ENCODE peak calls at places on chromosomes 2 and 18, in ten cellular contexts. L, W, P, E, Q, G, C, O, N and Y are unnamed samples.

GRCh38 chr2:106299696-106300095 is 105.6 kb upstream of the UXS1 start:
- DNase-seq in Q (no peak), C (no peak), E (no peak), N (no peak), O (no peak), P (no peak), G (no peak), W (no peak), L (no peak), Y (no peak)

GRCh38 chr2:230777681-230778080 is 65.0 kb downstream of the CAB39 start:
- DNase-seq in N (no peak), P (no peak), G (no peak), Q (no peak), C (no peak), O (no peak), E (no peak), W (no peak), L (no peak), Y (peak)

GRCh38 chr18:52716926-52717325 is 376.9 kb downstream of the DCC start:
- DNase-seq in P (no peak), E (peak), G (peak), O (no peak), Q (no peak), N (no peak), W (no peak), L (no peak), C (peak), Y (peak)

GRCh38 chr2:152466925-152467676 is 132.1 kb downstream of the FMNL2 start:
- DNase-seq in O (no peak), G (no peak), N (no peak), Q (no peak), P (peak), L (no peak), C (peak), W (no peak), E (no peak), Y (peak)

GRCh38 chr2:219289537-219290361 is 10.6 kb downstream of the DNAJB2 start:
- DNase-seq in N (peak), E (peak), O (no peak), P (peak), W (no peak), G (no peak), C (no peak), L (no peak), Q (no peak), Y (peak)

GRCh38 chr2:98507940-98508689 is 63.5 kb downstream of the INPP4A start:
- DNase-seq in W (no peak), G (no peak), Q (no peak), C (no peak), L (no peak), P (no peak), N (no peak), O (no peak), E (no peak), Y (no peak)

GRCh38 chr2:165874445-165875039 is 79.0 kb downstream of the TTC21B start:
- DNase-seq in C (peak), O (peak), N (no peak), E (peak), G (peak), Q (no peak), W (peak), P (peak), L (peak), Y (peak)

GRCh38 chr2:165863816-165864221 is 69.8 kb upstream of the GALNT3 start:
- DNase-seq in G (peak), C (no peak), P (no peak), Q (no peak), O (no peak), E (no peak), L (no peak), N (peak), W (peak), Y (no peak)

GRCh38 chr2:161766334-161766733 is 142.1 kb downstream of the SLC4A10 start:
- DNase-seq in Q (no peak), L (no peak), E (peak), C (no peak), N (no peak), O (no peak), W (no peak), P (no peak), G (no peak), Y (no peak)

GRCh38 chr2:10414591-10414990 is 33.5 kb downstream of the ODC1 start:
- DNase-seq in E (no peak), N (no peak), Q (no peak), O (no peak), P (no peak), C (peak), L (no peak), W (peak), G (no peak), Y (no peak)

GRCh38 chr2:86397989-86398388 is 43.2 kb upstream of the KDM3A start:
- DNase-seq in W (no peak), P (no peak), E (no peak), N (no peak), L (no peak), O (no peak), C (peak), Q (no peak), G (no peak), Y (no peak)

GRCh38 chr18:36321636-36322407 is 24.3 kb downstream of the FHOD3 start:
- DNase-seq in O (no peak), L (no peak), G (no peak), P (no peak), C (no peak), W (no peak), E (peak), N (no peak), Q (no peak), Y (peak)

GRCh38 chr18:58253871-58254270 is 209.8 kb downstream of the NEDD4L start:
- DNase-seq in P (peak), N (no peak), G (no peak), E (no peak), O (no peak), Q (no peak), W (no peak), L (no peak), C (no peak), Y (no peak)

GRCh38 chr2:62501794-62502500 is 4.0 kb downstream of the TMEM17 start:
- DNase-seq in E (no peak), C (no peak), G (no peak), P (peak), W (no peak), L (no peak), Q (no peak), N (no peak), O (no peak), Y (no peak)

GRCh38 chr2:74751981-74752808 is 81.7 kb upstream of the HK2 start:
- DNase-seq in E (no peak), N (no peak), Q (no peak), G (no peak), O (no peak), W (no peak), C (no peak), L (no peak), P (no peak), Y (no peak)

GRCh38 chr2:109487237-109487869 is 126.4 kb downstream of the SEPTIN10 start:
- DNase-seq in P (peak), O (no peak), C (no peak), N (no peak), W (no peak), G (no peak), L (no peak), E (no peak), Q (no peak), Y (no peak)

GRCh38 chr2:143083636-143084035 is 45.6 kb upstream of the ARHGAP15 start:
- DNase-seq in P (peak), Q (no peak), E (peak), G (no peak), W (no peak), N (no peak), O (no peak), L (no peak), C (no peak), Y (peak)

GRCh38 chr2:18219676-18220075 is 340.8 kb downstream of the RDH14 start:
- DNase-seq in Q (no peak), G (no peak), L (no peak), E (peak), P (no peak), C (no peak), N (no peak), O (no peak), W (no peak), Y (no peak)

GRCh38 chr2:20539133-20539719 is 92.4 kb downstream of the RHOB start:
- DNase-seq in E (no peak), N (no peak), P (no peak), L (no peak), Q (no peak), O (no peak), W (no peak), C (no peak), G (no peak), Y (no peak)

GRCh38 chr2:142974288-142975024 is 97.0 kb downstream of the KYNU start:
- DNase-seq in O (peak), G (peak), P (peak), L (no peak), E (no peak), N (no peak), W (no peak), C (no peak), Q (no peak), Y (no peak)

GRCh38 chr2:172084484-172084733 is 898 bp upstream of the DLX1 start:
- DNase-seq in C (no peak), O (no peak), N (no peak), G (no peak), L (no peak), Q (no peak), E (no peak), W (peak), P (no peak), Y (no peak)

GRCh38 chr2:99925960-99926359 is 216.4 kb downstream of the AFF3 start:
- DNase-seq in N (no peak), G (no peak), Q (no peak), P (no peak), O (no peak), W (no peak), E (no peak), C (no peak), L (no peak), Y (no peak)

GRCh38 chr18:70423988-70424387 is 135.1 kb downstream of the SOCS6 start:
- DNase-seq in W (no peak), G (no peak), L (no peak), P (no peak), N (no peak), O (no peak), C (no peak), E (no peak), Q (no peak), Y (peak)

GRCh38 chr2:76821731-76822130 is 700.4 kb downstream of the LRRTM4 start:
- DNase-seq in L (no peak), G (no peak), P (no peak), N (no peak), C (no peak), W (no peak), O (no peak), Q (no peak), E (no peak), Y (no peak)

GRCh38 chr18:7605705-7606104 is 38.6 kb downstream of the PTPRM start:
- DNase-seq in P (no peak), C (no peak), G (peak), N (no peak), W (no peak), E (no peak), Q (no peak), O (no peak), L (no peak), Y (no peak)

GRCh38 chr18:63788447-63789096 is 13.4 kb downstream of the SERPINB7 start:
- DNase-seq in G (no peak), O (no peak), L (no peak), P (peak), N (peak), W (no peak), Q (no peak), C (no peak), E (peak), Y (peak)

GRCh38 chr2:190576565-190576964 is 42.0 kb upstream of the NEMP2 start:
- DNase-seq in L (no peak), G (no peak), O (peak), C (no peak), P (no peak), Q (no peak), E (no peak), N (no peak), W (no peak), Y (peak)

GRCh38 chr2:105450495-105450894 is 51.6 kb upstream of the FHL2 start:
- DNase-seq in P (no peak), L (no peak), O (no peak), E (no peak), C (peak), W (no peak), G (no peak), Q (no peak), N (no peak), Y (no peak)

GRCh38 chr2:200962821-200963128 is 685 bp downstream of the ORC2 start:
- DNase-seq in G (no peak), N (no peak), O (no peak), Q (no peak), C (no peak), P (no peak), E (no peak), W (no peak), L (no peak), Y (no peak)

GRCh38 chr2:9256147-9256546 is 49.5 kb downstream of the ASAP2 start:
- DNase-seq in W (no peak), E (no peak), C (no peak), O (no peak), P (no peak), L (no peak), N (no peak), G (no peak), Q (no peak), Y (no peak)

GRCh38 chr18:74623047-74623816 is 25.6 kb downstream of the ZNF407 start:
- DNase-seq in O (no peak), N (peak), C (peak), W (peak), L (peak), Q (no peak), G (peak), P (no peak), E (peak), Y (no peak)

GRCh38 chr2:126788652-126789051 is 110.0 kb upstream of the TEX51 start:
- DNase-seq in L (no peak), P (no peak), Q (no peak), W (no peak), C (no peak), O (no peak), G (no peak), N (no peak), E (no peak), Y (no peak)